ENCODE peak calls at places on chromosome 18, in eight cellular contexts. One of them, this sample, is unnamed.

GRCh38 chr18:61988100-61988499 is 95.3 kb upstream of the RNF152 start:
- DNase-seq in NCI-H748 treated with DMSO at 0.1 percent for 48 hours: no peak
- DNase-seq in effector CD4-positive, alpha-beta T cell: no peak
- DNase-seq in HuH-7.5: no peak
- DNase-seq in DMS153: no peak
- DNase-seq in effector memory CD8-positive, alpha-beta T cell: no peak
- DNase-seq in AG08396: no peak
- DNase-seq in ascending aorta: no peak
- DNase-seq in this sample: no peak

GRCh38 chr18:11880586-11881304 is 27.4 kb downstream of the MPPE1 start:
- DNase-seq in NCI-H748 treated with DMSO at 0.1 percent for 48 hours: no peak
- DNase-seq in effector CD4-positive, alpha-beta T cell: no peak
- DNase-seq in HuH-7.5: no peak
- DNase-seq in DMS153: no peak
- DNase-seq in effector memory CD8-positive, alpha-beta T cell: no peak
- DNase-seq in AG08396: no peak
- DNase-seq in ascending aorta: no peak
- DNase-seq in this sample: no peak

GRCh38 chr18:2302628-2303516 is 268.4 kb downstream of the METTL4 start:
- DNase-seq in NCI-H748 treated with DMSO at 0.1 percent for 48 hours: no peak
- DNase-seq in effector CD4-positive, alpha-beta T cell: no peak
- DNase-seq in HuH-7.5: peak; percentile 36
- DNase-seq in DMS153: no peak
- DNase-seq in effector memory CD8-positive, alpha-beta T cell: no peak
- DNase-seq in AG08396: peak; percentile 35
- DNase-seq in ascending aorta: no peak
- DNase-seq in this sample: no peak

GRCh38 chr18:10995576-10995975 is 153.8 kb downstream of the PIEZO2 start:
- DNase-seq in NCI-H748 treated with DMSO at 0.1 percent for 48 hours: no peak
- DNase-seq in effector CD4-positive, alpha-beta T cell: no peak
- DNase-seq in HuH-7.5: no peak
- DNase-seq in DMS153: no peak
- DNase-seq in effector memory CD8-positive, alpha-beta T cell: no peak
- DNase-seq in AG08396: no peak
- DNase-seq in ascending aorta: no peak
- DNase-seq in this sample: no peak

GRCh38 chr18:78719821-78720220 is 259.8 kb upstream of the SALL3 start:
- DNase-seq in NCI-H748 treated with DMSO at 0.1 percent for 48 hours: no peak
- DNase-seq in effector CD4-positive, alpha-beta T cell: no peak
- DNase-seq in HuH-7.5: no peak
- DNase-seq in DMS153: no peak
- DNase-seq in effector memory CD8-positive, alpha-beta T cell: no peak
- DNase-seq in AG08396: no peak
- DNase-seq in ascending aorta: no peak
- DNase-seq in this sample: no peak

GRCh38 chr18:2147424-2147823 is 423.9 kb downstream of the METTL4 start:
- DNase-seq in NCI-H748 treated with DMSO at 0.1 percent for 48 hours: no peak
- DNase-seq in effector CD4-positive, alpha-beta T cell: no peak
- DNase-seq in HuH-7.5: no peak
- DNase-seq in DMS153: no peak
- DNase-seq in effector memory CD8-positive, alpha-beta T cell: no peak
- DNase-seq in AG08396: peak; percentile 7
- DNase-seq in ascending aorta: no peak
- DNase-seq in this sample: no peak

GRCh38 chr18:50042611-50043010 is 152.3 kb downstream of the MYO5B start:
- DNase-seq in NCI-H748 treated with DMSO at 0.1 percent for 48 hours: no peak
- DNase-seq in effector CD4-positive, alpha-beta T cell: no peak
- DNase-seq in HuH-7.5: no peak
- DNase-seq in DMS153: no peak
- DNase-seq in effector memory CD8-positive, alpha-beta T cell: no peak
- DNase-seq in AG08396: no peak
- DNase-seq in ascending aorta: no peak
- DNase-seq in this sample: no peak

GRCh38 chr18:58581265-58581664 is 47.6 kb downstream of the ALPK2 start:
- DNase-seq in NCI-H748 treated with DMSO at 0.1 percent for 48 hours: no peak
- DNase-seq in effector CD4-positive, alpha-beta T cell: no peak
- DNase-seq in HuH-7.5: no peak
- DNase-seq in DMS153: no peak
- DNase-seq in effector memory CD8-positive, alpha-beta T cell: no peak
- DNase-seq in AG08396: peak; percentile 45
- DNase-seq in ascending aorta: no peak
- DNase-seq in this sample: no peak

GRCh38 chr18:59298871-59299270 is 19.6 kb downstream of the CPLX4 start:
- DNase-seq in NCI-H748 treated with DMSO at 0.1 percent for 48 hours: no peak
- DNase-seq in effector CD4-positive, alpha-beta T cell: no peak
- DNase-seq in HuH-7.5: no peak
- DNase-seq in DMS153: no peak
- DNase-seq in effector memory CD8-positive, alpha-beta T cell: no peak
- DNase-seq in AG08396: no peak
- DNase-seq in ascending aorta: no peak
- DNase-seq in this sample: no peak

GRCh38 chr18:9750606-9751304 is 42.7 kb downstream of the RAB31 start:
- DNase-seq in NCI-H748 treated with DMSO at 0.1 percent for 48 hours: no peak
- DNase-seq in effector CD4-positive, alpha-beta T cell: no peak
- DNase-seq in HuH-7.5: no peak
- DNase-seq in DMS153: no peak
- DNase-seq in effector memory CD8-positive, alpha-beta T cell: no peak
- DNase-seq in AG08396: no peak
- DNase-seq in ascending aorta: no peak
- DNase-seq in this sample: no peak

GRCh38 chr18:74944676-74945075 is 264.3 kb downstream of the PTGR3 start:
- DNase-seq in NCI-H748 treated with DMSO at 0.1 percent for 48 hours: no peak
- DNase-seq in effector CD4-positive, alpha-beta T cell: no peak
- DNase-seq in HuH-7.5: no peak
- DNase-seq in DMS153: no peak
- DNase-seq in effector memory CD8-positive, alpha-beta T cell: no peak
- DNase-seq in AG08396: peak; percentile 32
- DNase-seq in ascending aorta: no peak
- DNase-seq in this sample: peak; percentile 95

GRCh38 chr18:79867666-79868065 is 69.9 kb downstream of the KCNG2 start:
- DNase-seq in NCI-H748 treated with DMSO at 0.1 percent for 48 hours: no peak
- DNase-seq in effector CD4-positive, alpha-beta T cell: no peak
- DNase-seq in HuH-7.5: no peak
- DNase-seq in DMS153: no peak
- DNase-seq in effector memory CD8-positive, alpha-beta T cell: no peak
- DNase-seq in AG08396: no peak
- DNase-seq in ascending aorta: peak; percentile 57
- DNase-seq in this sample: no peak

GRCh38 chr18:3441290-3441689 is 8.7 kb upstream of the TGIF1 start:
- DNase-seq in NCI-H748 treated with DMSO at 0.1 percent for 48 hours: no peak
- DNase-seq in effector CD4-positive, alpha-beta T cell: no peak
- DNase-seq in HuH-7.5: no peak
- DNase-seq in DMS153: no peak
- DNase-seq in effector memory CD8-positive, alpha-beta T cell: no peak
- DNase-seq in AG08396: no peak
- DNase-seq in ascending aorta: peak; percentile 68
- DNase-seq in this sample: peak; percentile 24

GRCh38 chr18:4847066-4847465 is 350.0 kb downstream of the AKAIN1 start:
- DNase-seq in NCI-H748 treated with DMSO at 0.1 percent for 48 hours: no peak
- DNase-seq in effector CD4-positive, alpha-beta T cell: no peak
- DNase-seq in HuH-7.5: no peak
- DNase-seq in DMS153: no peak
- DNase-seq in effector memory CD8-positive, alpha-beta T cell: no peak
- DNase-seq in AG08396: no peak
- DNase-seq in ascending aorta: no peak
- DNase-seq in this sample: no peak

GRCh38 chr18:48802543-48803428 is 148.0 kb downstream of the SMAD7 start:
- DNase-seq in NCI-H748 treated with DMSO at 0.1 percent for 48 hours: no peak
- DNase-seq in effector CD4-positive, alpha-beta T cell: no peak
- DNase-seq in HuH-7.5: no peak
- DNase-seq in DMS153: no peak
- DNase-seq in effector memory CD8-positive, alpha-beta T cell: no peak
- DNase-seq in AG08396: no peak
- DNase-seq in ascending aorta: peak; percentile 79
- DNase-seq in this sample: no peak

GRCh38 chr18:69895081-69896047 is 52.3 kb downstream of the CD226 start:
- DNase-seq in NCI-H748 treated with DMSO at 0.1 percent for 48 hours: no peak
- DNase-seq in effector CD4-positive, alpha-beta T cell: peak; percentile 32
- DNase-seq in HuH-7.5: no peak
- DNase-seq in DMS153: no peak
- DNase-seq in effector memory CD8-positive, alpha-beta T cell: peak; percentile 54
- DNase-seq in AG08396: no peak
- DNase-seq in ascending aorta: no peak
- DNase-seq in this sample: no peak

GRCh38 chr18:47669815-47670214 is 260.6 kb downstream of the SMAD2 start:
- DNase-seq in NCI-H748 treated with DMSO at 0.1 percent for 48 hours: no peak
- DNase-seq in effector CD4-positive, alpha-beta T cell: no peak
- DNase-seq in HuH-7.5: no peak
- DNase-seq in DMS153: no peak
- DNase-seq in effector memory CD8-positive, alpha-beta T cell: no peak
- DNase-seq in AG08396: no peak
- DNase-seq in ascending aorta: no peak
- DNase-seq in this sample: no peak

GRCh38 chr18:9364242-9364641 is 29.7 kb downstream of the TWSG1 start:
- DNase-seq in NCI-H748 treated with DMSO at 0.1 percent for 48 hours: no peak
- DNase-seq in effector CD4-positive, alpha-beta T cell: no peak
- DNase-seq in HuH-7.5: no peak
- DNase-seq in DMS153: no peak
- DNase-seq in effector memory CD8-positive, alpha-beta T cell: no peak
- DNase-seq in AG08396: no peak
- DNase-seq in ascending aorta: no peak
- DNase-seq in this sample: no peak

GRCh38 chr18:77560334-77560970 is 310.8 kb downstream of the GALR1 start:
- DNase-seq in NCI-H748 treated with DMSO at 0.1 percent for 48 hours: no peak
- DNase-seq in effector CD4-positive, alpha-beta T cell: no peak
- DNase-seq in HuH-7.5: no peak
- DNase-seq in DMS153: peak; percentile 0
- DNase-seq in effector memory CD8-positive, alpha-beta T cell: no peak
- DNase-seq in AG08396: no peak
- DNase-seq in ascending aorta: no peak
- DNase-seq in this sample: no peak

GRCh38 chr18:66722671-66723070 is 118.8 kb upstream of the CDH19 start:
- DNase-seq in NCI-H748 treated with DMSO at 0.1 percent for 48 hours: no peak
- DNase-seq in effector CD4-positive, alpha-beta T cell: no peak
- DNase-seq in HuH-7.5: no peak
- DNase-seq in DMS153: no peak
- DNase-seq in effector memory CD8-positive, alpha-beta T cell: no peak
- DNase-seq in AG08396: no peak
- DNase-seq in ascending aorta: no peak
- DNase-seq in this sample: no peak

GRCh38 chr18:36530676-36531405 is 233.3 kb downstream of the FHOD3 start:
- DNase-seq in NCI-H748 treated with DMSO at 0.1 percent for 48 hours: no peak
- DNase-seq in effector CD4-positive, alpha-beta T cell: no peak
- DNase-seq in HuH-7.5: no peak
- DNase-seq in DMS153: no peak
- DNase-seq in effector memory CD8-positive, alpha-beta T cell: no peak
- DNase-seq in AG08396: no peak
- DNase-seq in ascending aorta: no peak
- DNase-seq in this sample: no peak

GRCh38 chr18:24315170-24315569 is 82.5 kb downstream of the OSBPL1A start:
- DNase-seq in NCI-H748 treated with DMSO at 0.1 percent for 48 hours: no peak
- DNase-seq in effector CD4-positive, alpha-beta T cell: no peak
- DNase-seq in HuH-7.5: no peak
- DNase-seq in DMS153: no peak
- DNase-seq in effector memory CD8-positive, alpha-beta T cell: no peak
- DNase-seq in AG08396: peak; percentile 53
- DNase-seq in ascending aorta: no peak
- DNase-seq in this sample: no peak

GRCh38 chr18:33277431-33277830 is 163.1 kb downstream of the CCDC178 start:
- DNase-seq in NCI-H748 treated with DMSO at 0.1 percent for 48 hours: no peak
- DNase-seq in effector CD4-positive, alpha-beta T cell: no peak
- DNase-seq in HuH-7.5: no peak
- DNase-seq in DMS153: no peak
- DNase-seq in effector memory CD8-positive, alpha-beta T cell: no peak
- DNase-seq in AG08396: no peak
- DNase-seq in ascending aorta: no peak
- DNase-seq in this sample: no peak

GRCh38 chr18:64287926-64288325 is 139.0 kb upstream of the LINC00305 start:
- DNase-seq in NCI-H748 treated with DMSO at 0.1 percent for 48 hours: no peak
- DNase-seq in effector CD4-positive, alpha-beta T cell: no peak
- DNase-seq in HuH-7.5: no peak
- DNase-seq in DMS153: no peak
- DNase-seq in effector memory CD8-positive, alpha-beta T cell: no peak
- DNase-seq in AG08396: no peak
- DNase-seq in ascending aorta: no peak
- DNase-seq in this sample: no peak

GRCh38 chr18:8938817-8939216 is 163.7 kb upstream of the NDUFV2 start:
- DNase-seq in NCI-H748 treated with DMSO at 0.1 percent for 48 hours: no peak
- DNase-seq in effector CD4-positive, alpha-beta T cell: no peak
- DNase-seq in HuH-7.5: no peak
- DNase-seq in DMS153: no peak
- DNase-seq in effector memory CD8-positive, alpha-beta T cell: no peak
- DNase-seq in AG08396: no peak
- DNase-seq in ascending aorta: no peak
- DNase-seq in this sample: no peak

GRCh38 chr18:55053976-55054375 is 94.7 kb upstream of the CCDC68 start:
- DNase-seq in NCI-H748 treated with DMSO at 0.1 percent for 48 hours: no peak
- DNase-seq in effector CD4-positive, alpha-beta T cell: no peak
- DNase-seq in HuH-7.5: no peak
- DNase-seq in DMS153: no peak
- DNase-seq in effector memory CD8-positive, alpha-beta T cell: no peak
- DNase-seq in AG08396: no peak
- DNase-seq in ascending aorta: no peak
- DNase-seq in this sample: no peak

GRCh38 chr18:35076556-35076955 is 35.3 kb downstream of the MAPRE2 start:
- DNase-seq in NCI-H748 treated with DMSO at 0.1 percent for 48 hours: no peak
- DNase-seq in effector CD4-positive, alpha-beta T cell: no peak
- DNase-seq in HuH-7.5: no peak
- DNase-seq in DMS153: no peak
- DNase-seq in effector memory CD8-positive, alpha-beta T cell: no peak
- DNase-seq in AG08396: peak; percentile 55
- DNase-seq in ascending aorta: no peak
- DNase-seq in this sample: no peak

GRCh38 chr18:77146249-77147080 is 13.9 kb upstream of the MBP start:
- DNase-seq in NCI-H748 treated with DMSO at 0.1 percent for 48 hours: no peak
- DNase-seq in effector CD4-positive, alpha-beta T cell: no peak
- DNase-seq in HuH-7.5: no peak
- DNase-seq in DMS153: no peak
- DNase-seq in effector memory CD8-positive, alpha-beta T cell: no peak
- DNase-seq in AG08396: no peak
- DNase-seq in ascending aorta: no peak
- DNase-seq in this sample: no peak

GRCh38 chr18:79855147-79855910 is 57.6 kb downstream of the KCNG2 start:
- DNase-seq in NCI-H748 treated with DMSO at 0.1 percent for 48 hours: no peak
- DNase-seq in effector CD4-positive, alpha-beta T cell: no peak
- DNase-seq in HuH-7.5: no peak
- DNase-seq in DMS153: no peak
- DNase-seq in effector memory CD8-positive, alpha-beta T cell: no peak
- DNase-seq in AG08396: no peak
- DNase-seq in ascending aorta: peak; percentile 53
- DNase-seq in this sample: no peak

GRCh38 chr18:58754544-58755068 is 83.3 kb downstream of the MALT1 start:
- DNase-seq in NCI-H748 treated with DMSO at 0.1 percent for 48 hours: no peak
- DNase-seq in effector CD4-positive, alpha-beta T cell: no peak
- DNase-seq in HuH-7.5: no peak
- DNase-seq in DMS153: no peak
- DNase-seq in effector memory CD8-positive, alpha-beta T cell: no peak
- DNase-seq in AG08396: no peak
- DNase-seq in ascending aorta: no peak
- DNase-seq in this sample: no peak

GRCh38 chr18:59428018-59428417 is 69.0 kb upstream of the LMAN1 start:
- DNase-seq in NCI-H748 treated with DMSO at 0.1 percent for 48 hours: no peak
- DNase-seq in effector CD4-positive, alpha-beta T cell: no peak
- DNase-seq in HuH-7.5: no peak
- DNase-seq in DMS153: no peak
- DNase-seq in effector memory CD8-positive, alpha-beta T cell: no peak
- DNase-seq in AG08396: no peak
- DNase-seq in ascending aorta: no peak
- DNase-seq in this sample: no peak

GRCh38 chr18:44742741-44743311 is 62.1 kb downstream of the SETBP1 start:
- DNase-seq in NCI-H748 treated with DMSO at 0.1 percent for 48 hours: peak; percentile 97
- DNase-seq in effector CD4-positive, alpha-beta T cell: no peak
- DNase-seq in HuH-7.5: no peak
- DNase-seq in DMS153: peak; percentile 87
- DNase-seq in effector memory CD8-positive, alpha-beta T cell: no peak
- DNase-seq in AG08396: peak; percentile 61
- DNase-seq in ascending aorta: no peak
- DNase-seq in this sample: no peak

GRCh38 chr18:48597671-48598070 is 58.8 kb downstream of the CTIF start:
- DNase-seq in NCI-H748 treated with DMSO at 0.1 percent for 48 hours: no peak
- DNase-seq in effector CD4-positive, alpha-beta T cell: no peak
- DNase-seq in HuH-7.5: no peak
- DNase-seq in DMS153: no peak
- DNase-seq in effector memory CD8-positive, alpha-beta T cell: no peak
- DNase-seq in AG08396: no peak
- DNase-seq in ascending aorta: no peak
- DNase-seq in this sample: no peak

GRCh38 chr18:38009335-38009734 is 443.7 kb upstream of the CELF4 start:
- DNase-seq in NCI-H748 treated with DMSO at 0.1 percent for 48 hours: no peak
- DNase-seq in effector CD4-positive, alpha-beta T cell: no peak
- DNase-seq in HuH-7.5: no peak
- DNase-seq in DMS153: no peak
- DNase-seq in effector memory CD8-positive, alpha-beta T cell: no peak
- DNase-seq in AG08396: no peak
- DNase-seq in ascending aorta: no peak
- DNase-seq in this sample: no peak

This sample was measured in NCI-H510A treated with DMSO at 0.1 percent for 48 hours.